ENCODE peak calls at places on chromosomes 2 and 18, in ten cellular contexts. One of them, this sample, is unnamed.

GRCh38 chr2:227106845-227107759 is 56.9 kb downstream of the COL4A4 start:
- DNase-seq in GM06990: no peak
- DNase-seq in A549: peak; percentile 42
- DNase-seq in heart right ventricle: no peak
- DNase-seq in breast epithelium: no peak
- DNase-seq in cardiac muscle cell: peak; percentile 72
- DNase-seq in AG04450: peak; percentile 36
- DNase-seq in fibroblast of mammary gland: peak; percentile 76
- DNase-seq in GM12865: peak; percentile 52
- DNase-seq in sigmoid colon: no peak
- DNase-seq in this sample: peak; percentile 56

GRCh38 chr2:30664761-30665358 is 142.4 kb downstream of the CAPN13 start:
- DNase-seq in breast epithelium: no peak
- DNase-seq in AG04450: peak; percentile 87
- DNase-seq in A549: peak; percentile 74
- DNase-seq in fibroblast of mammary gland: peak; percentile 96
- DNase-seq in cardiac muscle cell: no peak
- DNase-seq in sigmoid colon: peak; percentile 58
- DNase-seq in GM06990: no peak
- DNase-seq in GM12865: no peak
- DNase-seq in heart right ventricle: no peak
- DNase-seq in this sample: peak; percentile 98

GRCh38 chr2:97728091-97728596 is 14.8 kb downstream of the ZAP70 start:
- DNase-seq in heart right ventricle: peak; percentile 36
- DNase-seq in breast epithelium: no peak
- DNase-seq in A549: no peak
- DNase-seq in GM12865: no peak
- DNase-seq in GM06990: no peak
- DNase-seq in sigmoid colon: peak; percentile 62
- DNase-seq in fibroblast of mammary gland: peak; percentile 32
- DNase-seq in AG04450: no peak
- DNase-seq in cardiac muscle cell: peak; percentile 35
- DNase-seq in this sample: peak; percentile 66

GRCh38 chr2:47274054-47274779 is 119.1 kb upstream of the STPG4 start:
- DNase-seq in GM06990: no peak
- DNase-seq in AG04450: peak; percentile 84
- DNase-seq in A549: no peak
- DNase-seq in fibroblast of mammary gland: peak; percentile 84
- DNase-seq in breast epithelium: no peak
- DNase-seq in sigmoid colon: no peak
- DNase-seq in heart right ventricle: no peak
- DNase-seq in cardiac muscle cell: no peak
- DNase-seq in GM12865: no peak
- DNase-seq in this sample: peak; percentile 65

GRCh38 chr18:3653859-3654441 is 204.0 kb downstream of the TGIF1 start:
- DNase-seq in AG04450: no peak
- DNase-seq in cardiac muscle cell: no peak
- DNase-seq in GM06990: no peak
- DNase-seq in heart right ventricle: no peak
- DNase-seq in sigmoid colon: no peak
- DNase-seq in breast epithelium: no peak
- DNase-seq in fibroblast of mammary gland: no peak
- DNase-seq in GM12865: no peak
- DNase-seq in A549: no peak
- DNase-seq in this sample: no peak

GRCh38 chr2:101741775-101742520 is 44.4 kb downstream of the MAP4K4 start:
- DNase-seq in GM12865: no peak
- DNase-seq in cardiac muscle cell: no peak
- DNase-seq in AG04450: no peak
- DNase-seq in heart right ventricle: no peak
- DNase-seq in GM06990: no peak
- DNase-seq in breast epithelium: no peak
- DNase-seq in sigmoid colon: no peak
- DNase-seq in fibroblast of mammary gland: no peak
- DNase-seq in A549: no peak
- DNase-seq in this sample: no peak

GRCh38 chr18:57947117-57947516 is 96.9 kb upstream of the NEDD4L start:
- DNase-seq in GM12865: no peak
- DNase-seq in GM06990: no peak
- DNase-seq in AG04450: no peak
- DNase-seq in A549: no peak
- DNase-seq in heart right ventricle: no peak
- DNase-seq in breast epithelium: no peak
- DNase-seq in sigmoid colon: no peak
- DNase-seq in fibroblast of mammary gland: no peak
- DNase-seq in cardiac muscle cell: no peak
- DNase-seq in this sample: no peak

GRCh38 chr18:3411854-3412268 is 38.1 kb upstream of the TGIF1 start:
- DNase-seq in breast epithelium: no peak
- DNase-seq in A549: peak; percentile 54
- DNase-seq in sigmoid colon: no peak
- DNase-seq in GM12865: no peak
- DNase-seq in cardiac muscle cell: no peak
- DNase-seq in GM06990: peak; percentile 40
- DNase-seq in heart right ventricle: peak; percentile 38
- DNase-seq in AG04450: no peak
- DNase-seq in fibroblast of mammary gland: no peak
- DNase-seq in this sample: no peak

GRCh38 chr2:27021253-27021801 is 11.4 kb upstream of the TMEM214 start:
- DNase-seq in GM12865: no peak
- DNase-seq in A549: no peak
- DNase-seq in cardiac muscle cell: no peak
- DNase-seq in breast epithelium: no peak
- DNase-seq in heart right ventricle: no peak
- DNase-seq in fibroblast of mammary gland: no peak
- DNase-seq in GM06990: no peak
- DNase-seq in AG04450: no peak
- DNase-seq in sigmoid colon: no peak
- DNase-seq in this sample: no peak

GRCh38 chr2:174145827-174146226 is 102.5 kb downstream of the OLA1 start:
- DNase-seq in A549: no peak
- DNase-seq in GM06990: no peak
- DNase-seq in sigmoid colon: no peak
- DNase-seq in GM12865: peak; percentile 6
- DNase-seq in cardiac muscle cell: peak; percentile 19
- DNase-seq in fibroblast of mammary gland: peak; percentile 41
- DNase-seq in AG04450: no peak
- DNase-seq in heart right ventricle: no peak
- DNase-seq in breast epithelium: no peak
- DNase-seq in this sample: peak; percentile 41

GRCh38 chr2:29113027-29113686 is 2.1 kb upstream of the CLIP4 start:
- DNase-seq in A549: no peak
- DNase-seq in fibroblast of mammary gland: peak; percentile 61
- DNase-seq in breast epithelium: no peak
- DNase-seq in sigmoid colon: no peak
- DNase-seq in AG04450: no peak
- DNase-seq in GM06990: no peak
- DNase-seq in GM12865: no peak
- DNase-seq in heart right ventricle: no peak
- DNase-seq in cardiac muscle cell: peak; percentile 16
- DNase-seq in this sample: no peak

GRCh38 chr2:222943820-222944219 is 83.0 kb downstream of the ACSL3 start:
- DNase-seq in A549: no peak
- DNase-seq in AG04450: no peak
- DNase-seq in sigmoid colon: no peak
- DNase-seq in GM06990: no peak
- DNase-seq in cardiac muscle cell: no peak
- DNase-seq in GM12865: peak; percentile 73
- DNase-seq in fibroblast of mammary gland: peak; percentile 40
- DNase-seq in breast epithelium: no peak
- DNase-seq in heart right ventricle: no peak
- DNase-seq in this sample: no peak

GRCh38 chr2:114642988-114643553 is 200.6 kb downstream of the DPP10 start:
- DNase-seq in breast epithelium: no peak
- DNase-seq in A549: no peak
- DNase-seq in sigmoid colon: no peak
- DNase-seq in cardiac muscle cell: peak; percentile 45
- DNase-seq in GM12865: no peak
- DNase-seq in AG04450: no peak
- DNase-seq in GM06990: no peak
- DNase-seq in heart right ventricle: no peak
- DNase-seq in fibroblast of mammary gland: no peak
- DNase-seq in this sample: no peak

GRCh38 chr2:68357608-68358337 is 7.3 kb upstream of the PLEK start:
- DNase-seq in heart right ventricle: peak; percentile 18
- DNase-seq in fibroblast of mammary gland: peak; percentile 70
- DNase-seq in GM12865: peak; percentile 78
- DNase-seq in A549: peak; percentile 22
- DNase-seq in cardiac muscle cell: peak; percentile 69
- DNase-seq in GM06990: no peak
- DNase-seq in AG04450: peak; percentile 18
- DNase-seq in breast epithelium: no peak
- DNase-seq in sigmoid colon: peak; percentile 65
- DNase-seq in this sample: peak; percentile 77

DNA sequence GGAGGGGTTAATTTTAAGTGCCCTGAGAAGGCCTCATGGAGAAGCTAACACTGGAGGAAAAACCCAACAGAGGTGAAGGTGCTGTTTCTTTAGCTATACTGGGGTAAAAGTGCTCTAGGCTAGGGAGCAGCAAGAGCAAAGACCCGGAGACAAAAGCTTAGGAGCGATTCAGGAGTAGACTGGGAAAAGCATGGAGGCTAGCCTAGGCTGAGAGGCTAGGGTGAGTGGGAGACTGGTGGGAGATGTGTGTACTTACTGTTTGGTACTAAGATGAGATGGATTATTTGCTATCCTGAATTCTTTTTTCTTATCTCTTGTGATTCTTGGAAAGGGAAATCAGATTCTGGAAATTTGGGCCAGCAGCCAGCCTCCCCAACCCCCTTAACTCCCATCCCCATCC is 2.0 kb downstream of the GIGYF2 start:
- DNase-seq in fibroblast of mammary gland: no peak
- DNase-seq in cardiac muscle cell: no peak
- DNase-seq in heart right ventricle: no peak
- DNase-seq in breast epithelium: no peak
- DNase-seq in AG04450: no peak
- DNase-seq in A549: no peak
- DNase-seq in sigmoid colon: no peak
- DNase-seq in GM12865: no peak
- DNase-seq in GM06990: no peak
- DNase-seq in this sample: no peak
- H3K4me3 ChIP-seq in fibroblast of mammary gland: peak overlapping the region; percentile 95
- H3K4me3 ChIP-seq in cardiac muscle cell: peak overlapping the region; percentile 82
- H3K4me3 ChIP-seq in heart right ventricle: no peak overlapping the region
- H3K4me3 ChIP-seq in breast epithelium: no peak overlapping the region
- H3K4me3 ChIP-seq in AG04450: peak overlapping the region; percentile 96
- H3K4me3 ChIP-seq in A549: peak overlapping the region; percentile 85
- H3K4me3 ChIP-seq in sigmoid colon: no peak overlapping the region
- H3K4me3 ChIP-seq in GM12865: peak overlapping the region; percentile 91
- H3K4me3 ChIP-seq in GM06990: peak overlapping the region; percentile 47
- H3K4me3 ChIP-seq in this sample: peak overlapping the region; percentile 91

DNA sequence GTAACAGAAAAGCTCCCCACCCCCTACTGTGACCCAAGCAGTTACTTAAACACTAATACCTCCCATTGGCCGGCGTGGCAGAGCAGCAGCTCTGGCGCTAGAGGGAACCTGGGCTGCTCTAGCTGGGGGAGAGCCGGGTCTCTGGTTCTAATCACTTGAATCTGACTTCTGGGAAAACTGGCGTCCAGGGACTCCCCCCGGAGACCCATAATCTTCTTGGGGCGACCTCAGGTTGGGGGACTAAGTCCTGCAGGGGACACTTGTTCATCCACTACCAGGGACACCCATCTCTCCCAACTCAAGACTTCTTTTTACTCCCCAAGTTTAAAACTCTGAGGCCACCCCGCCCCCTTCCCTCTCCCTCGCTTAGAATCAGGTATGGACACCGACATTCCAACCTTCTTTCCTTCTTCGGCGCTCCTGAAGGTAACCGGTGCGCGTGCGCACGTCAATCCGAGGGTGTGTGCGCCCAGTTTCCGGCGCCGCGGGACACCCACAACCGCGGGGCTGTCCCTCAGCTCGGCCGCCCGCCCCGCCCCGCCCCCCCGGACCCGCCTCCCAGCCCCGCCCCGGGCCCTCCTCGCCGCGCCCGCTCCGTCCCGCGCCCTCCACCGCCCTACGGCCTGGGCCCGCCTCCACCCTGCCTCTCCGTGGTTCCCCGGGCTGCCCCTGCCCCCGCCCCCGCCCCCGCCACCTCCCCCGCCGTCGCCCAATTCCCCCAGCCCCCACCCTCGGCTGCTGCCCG is at the start of gene ERICH2:
- DNase-seq in breast epithelium: peak; percentile 61
- DNase-seq in GM12865: peak; percentile 82
- DNase-seq in heart right ventricle: peak; percentile 84
- DNase-seq in A549: peak; percentile 55
- DNase-seq in cardiac muscle cell: peak; percentile 89
- DNase-seq in AG04450: no peak
- DNase-seq in GM06990: peak; percentile 68
- DNase-seq in sigmoid colon: peak; percentile 88
- DNase-seq in fibroblast of mammary gland: peak; percentile 50
- DNase-seq in this sample: peak; percentile 88
- TF ChIP-seq CTCF in breast epithelium: no peak
- TF ChIP-seq CTCF in GM12865: peak; percentile 9
- TF ChIP-seq CTCF in heart right ventricle: no peak
- TF ChIP-seq CTCF in A549: no peak
- TF ChIP-seq CTCF in cardiac muscle cell: peak; percentile 29
- TF ChIP-seq CTCF in AG04450: peak; percentile 39
- TF ChIP-seq CTCF in GM06990: no peak
- TF ChIP-seq CTCF in sigmoid colon: no peak
- TF ChIP-seq CTCF in fibroblast of mammary gland: peak; percentile 28
- TF ChIP-seq CTCF in this sample: peak; percentile 8

DNA sequence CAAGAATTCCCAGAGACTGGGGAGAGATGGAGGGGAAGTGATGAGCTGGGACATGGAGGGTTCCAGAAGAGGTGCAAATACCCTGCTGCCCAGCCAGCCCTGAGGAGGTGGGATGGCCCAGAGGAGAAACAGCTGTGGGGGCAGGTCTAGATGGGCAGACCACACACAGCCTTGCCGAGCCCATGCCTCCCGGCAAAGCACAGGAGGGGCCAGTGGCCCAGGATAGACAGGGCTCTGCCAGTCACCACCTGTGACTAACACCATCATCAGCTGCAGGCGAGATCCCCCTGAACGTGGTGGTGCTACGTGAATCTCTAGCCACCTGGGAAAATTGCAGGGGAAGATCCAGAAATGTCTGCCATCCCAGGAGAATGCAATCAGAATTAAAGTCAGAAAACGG is 39.4 kb downstream of the SCTR start:
- DNase-seq in A549: no peak
- DNase-seq in GM12865: no peak
- DNase-seq in heart right ventricle: no peak
- DNase-seq in fibroblast of mammary gland: no peak
- DNase-seq in cardiac muscle cell: no peak
- DNase-seq in AG04450: no peak
- DNase-seq in breast epithelium: no peak
- DNase-seq in sigmoid colon: no peak
- DNase-seq in GM06990: no peak
- DNase-seq in this sample: no peak
- H3K4me3 ChIP-seq in A549: no peak overlapping the region
- H3K4me3 ChIP-seq in GM12865: no peak overlapping the region
- H3K4me3 ChIP-seq in heart right ventricle: no peak overlapping the region
- H3K4me3 ChIP-seq in fibroblast of mammary gland: no peak overlapping the region
- H3K4me3 ChIP-seq in cardiac muscle cell: no peak overlapping the region
- H3K4me3 ChIP-seq in AG04450: no peak overlapping the region
- H3K4me3 ChIP-seq in breast epithelium: no peak overlapping the region
- H3K4me3 ChIP-seq in sigmoid colon: no peak overlapping the region
- H3K4me3 ChIP-seq in GM06990: no peak overlapping the region
- H3K4me3 ChIP-seq in this sample: no peak overlapping the region

DNA sequence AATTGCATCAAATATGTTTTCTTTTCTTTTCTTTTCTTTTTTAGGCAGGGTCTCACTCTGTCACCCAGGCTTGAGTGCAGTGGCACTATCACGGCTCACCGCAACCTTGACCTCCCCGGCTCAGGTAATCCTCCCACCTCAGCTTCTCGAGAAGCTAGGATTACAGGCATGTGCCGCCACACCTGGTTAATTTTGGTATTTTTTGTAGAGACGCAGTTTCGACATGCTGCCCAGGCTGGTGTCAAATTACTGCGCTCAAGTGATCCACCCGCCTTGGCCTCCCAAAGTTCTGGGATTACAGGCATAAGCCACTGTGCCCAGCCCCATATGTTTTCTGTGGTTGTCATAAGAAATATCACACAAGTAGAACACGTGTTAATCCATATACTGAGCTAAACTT is 14.7 kb downstream of the ENOSF1 start:
- DNase-seq in heart right ventricle: no peak
- DNase-seq in fibroblast of mammary gland: no peak
- DNase-seq in AG04450: no peak
- DNase-seq in A549: no peak
- DNase-seq in cardiac muscle cell: no peak
- DNase-seq in breast epithelium: no peak
- DNase-seq in sigmoid colon: no peak
- DNase-seq in GM06990: no peak
- DNase-seq in GM12865: no peak
- DNase-seq in this sample: no peak
- TF ChIP-seq CTCF in heart right ventricle: no peak
- TF ChIP-seq CTCF in fibroblast of mammary gland: no peak
- TF ChIP-seq CTCF in AG04450: no peak
- TF ChIP-seq CTCF in A549: no peak
- TF ChIP-seq CTCF in cardiac muscle cell: no peak
- TF ChIP-seq CTCF in breast epithelium: no peak
- TF ChIP-seq CTCF in sigmoid colon: no peak
- TF ChIP-seq CTCF in GM06990: no peak
- TF ChIP-seq CTCF in GM12865: no peak
- TF ChIP-seq CTCF in this sample: no peak

This sample was measured in foreskin fibroblast.